ENCODE peak calls at places on chromosomes 7 and 10, in four cellular contexts. V, H, Q and J are unnamed samples.

GRCh38 chr10:100024741-100025140 is 15.0 kb upstream of the DNMBP start:
- DNase-seq in H (no peak), Q (no peak), V (no peak), J (no peak)

GRCh38 chr10:127148933-127149220 is 47.5 kb downstream of the INSYN2A start:
- DNase-seq in H (no peak), Q (no peak), V (peak), J (no peak)

GRCh38 chr7:132248841-132249590 is 327.3 kb downstream of the PLXNA4 start:
- DNase-seq in Q (no peak), H (no peak), V (no peak), J (no peak)

GRCh38 chr10:16520900-16521299 is 779 bp downstream of the C1QL3 start:
- DNase-seq in V (peak), H (no peak), Q (peak), J (no peak)

GRCh38 chr10:119350529-119351001 is 143.2 kb downstream of the GRK5 start:
- DNase-seq in V (peak), H (no peak), Q (no peak), J (no peak)

GRCh38 chr10:99357691-99358090 is 28.5 kb downstream of the CNNM1 start:
- DNase-seq in V (no peak), H (no peak), Q (no peak), J (no peak)

GRCh38 chr7:77197135-77197534 is 2.5 kb downstream of the FGL2 start:
- DNase-seq in H (no peak), V (no peak), Q (no peak), J (no peak)

GRCh38 chr7:154610903-154611302 is 392.0 kb downstream of the PAXIP1 start:
- DNase-seq in Q (no peak), V (no peak), H (no peak), J (no peak)

GRCh38 chr7:105698531-105698930 is 117.2 kb upstream of the EFCAB10 start:
- DNase-seq in V (no peak), Q (no peak), H (no peak), J (no peak)

GRCh38 chr10:21048086-21048485 is 151.0 kb upstream of the NEBL start:
- DNase-seq in Q (no peak), H (no peak), V (no peak), J (no peak)

GRCh38 chr10:129969528-129970264 is 5.6 kb upstream of the EBF3 start:
- DNase-seq in Q (peak), V (no peak), H (no peak), J (no peak)

GRCh38 chr10:70052462-70053211 is at the start of gene MACROH2A2:
- DNase-seq in H (peak), V (peak), Q (peak), J (peak)

GRCh38 chr10:60414877-60415585 is 25.4 kb upstream of the ANK3 start:
- DNase-seq in V (peak), Q (no peak), H (no peak), J (no peak)

GRCh38 chr10:101468159-101468558 is 114.2 kb downstream of the BTRC start:
- DNase-seq in V (no peak), H (no peak), Q (no peak), J (no peak)

GRCh38 chr7:150949564-150949963 is 28.6 kb downstream of the KCNH2 start:
- DNase-seq in Q (no peak), H (no peak), V (no peak), J (no peak)

GRCh38 chr7:91140982-91141381 is 123.3 kb upstream of the FZD1 start:
- DNase-seq in H (no peak), Q (no peak), V (no peak), J (no peak)

GRCh38 chr7:159031750-159032149 is 112.9 kb downstream of the VIPR2 start:
- DNase-seq in H (no peak), V (no peak), Q (no peak), J (peak)

GRCh38 chr7:66296001-66296521 is 90.9 kb downstream of the TPST1 start:
- DNase-seq in H (no peak), Q (no peak), V (peak), J (no peak)

GRCh38 chr10:74213571-74214162 is 62.6 kb downstream of the ADK start:
- DNase-seq in V (peak), H (no peak), Q (peak), J (no peak)

GRCh38 chr7:124033093-124033806 is 383 bp upstream of the TMEM229A start:
- DNase-seq in V (no peak), H (no peak), Q (peak), J (no peak)

GRCh38 chr10:23693895-23694294 is 255.0 kb downstream of the OTUD1 start:
- DNase-seq in V (no peak), Q (peak), H (no peak), J (no peak)

GRCh38 chr7:26937956-26938623 is 73.7 kb upstream of the SKAP2 start:
- DNase-seq in H (no peak), Q (no peak), V (no peak), J (no peak)

GRCh38 chr10:68897336-68897741 is 3.8 kb upstream of the DDX50 start:
- DNase-seq in V (peak), H (no peak), Q (peak), J (no peak)

GRCh38 chr10:117078168-117078837 is 59.8 kb downstream of the VAX1 start:
- DNase-seq in H (no peak), Q (no peak), V (no peak), J (no peak)

GRCh38 chr10:110524179-110524863 is 26.6 kb downstream of the DUSP5 start:
- DNase-seq in V (no peak), Q (no peak), H (no peak), J (no peak)

GRCh38 chr7:149811221-149811620 is 27.0 kb upstream of the ZNF862 start:
- DNase-seq in V (peak), H (no peak), Q (no peak), J (no peak)
- TF ChIP-seq CTCF in V (peak), H (no peak), Q (no peak), J (peak)

GRCh38 chr10:48745662-48746245 is 61.1 kb downstream of the WDFY4 start:
- DNase-seq in H (no peak), Q (peak), V (no peak), J (peak)
- TF ChIP-seq CTCF in H (no peak), Q (peak), V (no peak), J (no peak)

DNA sequence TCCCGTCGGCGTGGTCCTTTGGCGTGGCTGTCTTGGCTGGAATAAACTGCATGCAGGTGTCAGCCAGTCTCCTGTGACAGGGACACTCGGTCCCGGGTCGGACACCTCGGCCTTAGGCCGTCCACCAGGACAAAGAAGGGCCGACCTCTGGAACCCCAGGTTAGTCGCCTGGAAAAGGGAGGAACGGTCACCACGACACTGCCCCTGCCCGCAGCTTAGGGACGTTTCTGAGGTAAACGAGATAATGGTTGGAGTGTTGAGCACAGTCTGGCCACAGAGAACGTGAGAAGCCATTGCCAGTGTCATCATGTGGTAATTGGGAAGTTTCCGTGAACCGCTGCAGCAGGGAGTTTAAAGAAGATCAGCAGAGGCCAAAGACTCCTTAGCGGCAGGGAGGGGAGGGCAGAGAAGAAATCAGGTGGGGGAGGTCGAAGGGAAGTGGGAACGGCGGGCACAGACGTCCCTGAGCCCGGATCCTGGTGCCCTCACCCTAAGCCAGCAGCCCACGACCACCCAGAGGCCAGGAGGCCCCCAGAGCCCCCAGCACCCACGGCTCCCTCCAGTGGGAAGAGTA is 73.5 kb upstream of the FAM20C start:
- DNase-seq in Q (no peak), V (no peak), H (no peak), J (no peak)
- TF ChIP-seq CTCF in Q (no peak), V (no peak), H (no peak), J (no peak)

DNA sequence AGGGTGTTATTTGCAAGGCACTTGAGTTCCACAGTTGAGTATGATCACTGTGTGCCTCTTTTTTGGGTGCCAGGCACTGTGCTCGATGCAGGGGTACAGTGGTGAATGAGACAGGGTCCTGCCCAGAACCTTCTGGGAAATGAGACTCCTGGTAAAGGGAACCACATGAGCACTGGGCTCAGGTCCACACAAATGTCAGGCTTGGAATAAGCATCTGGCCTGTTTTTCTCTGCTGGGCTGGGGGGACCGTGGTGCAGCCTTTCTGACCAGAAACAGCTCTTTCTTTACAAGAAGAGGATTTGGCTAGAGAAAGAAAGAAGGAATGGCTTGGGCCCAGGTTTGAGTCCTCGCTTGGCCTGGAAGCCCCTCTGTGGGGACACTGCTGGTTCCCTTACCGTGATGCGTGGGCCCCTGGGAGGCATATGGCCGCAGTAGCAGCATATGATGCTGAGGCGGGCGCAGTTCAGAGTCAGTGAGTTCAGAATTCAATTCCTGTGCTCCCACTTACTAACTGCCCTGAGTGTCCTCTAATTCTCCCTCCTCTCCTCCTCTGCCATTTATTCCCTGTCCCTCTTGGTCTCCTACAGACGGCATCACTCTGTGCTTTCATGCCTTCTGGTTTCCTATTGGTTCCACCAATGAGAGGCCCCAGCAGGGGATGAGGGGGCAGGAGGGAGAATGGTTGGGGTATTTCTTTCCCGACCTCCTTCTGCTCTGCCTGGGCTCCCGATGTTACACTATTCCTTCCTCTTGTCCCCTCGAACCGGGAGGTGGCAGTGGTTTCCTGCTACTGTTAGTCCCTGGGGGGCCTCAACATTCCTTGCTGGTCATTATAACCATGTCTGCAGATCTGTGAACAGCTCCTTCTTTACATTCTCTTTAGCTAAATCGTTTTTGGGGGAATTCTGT is 9.6 kb upstream of the KCP start:
- DNase-seq in Q (no peak), V (no peak), H (no peak), J (no peak)
- TF ChIP-seq CTCF in Q (no peak), V (no peak), H (no peak), J (peak)

DNA sequence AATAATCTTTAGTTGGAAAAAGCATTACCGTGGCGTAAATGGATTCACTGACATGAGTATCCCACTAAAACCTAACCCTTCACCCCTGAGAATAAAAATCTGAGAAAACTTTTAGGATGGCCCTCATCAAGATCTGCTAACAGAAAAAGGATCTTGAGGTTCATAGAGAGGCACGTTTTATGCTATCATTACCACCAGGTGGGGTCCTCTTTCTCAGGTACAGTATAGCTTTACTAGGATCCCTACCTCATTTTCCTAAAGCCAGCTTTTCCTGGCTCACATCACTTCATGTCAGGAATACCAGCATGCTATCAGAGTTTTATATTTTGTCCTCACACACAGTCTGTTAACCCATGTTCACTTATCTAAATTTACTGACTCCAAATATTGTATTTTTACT is 173.7 kb downstream of the POM121L12 start:
- DNase-seq in H (no peak), Q (no peak), V (no peak), J (no peak)
- TF ChIP-seq CTCF in H (no peak), Q (no peak), V (no peak), J (no peak)

DNA sequence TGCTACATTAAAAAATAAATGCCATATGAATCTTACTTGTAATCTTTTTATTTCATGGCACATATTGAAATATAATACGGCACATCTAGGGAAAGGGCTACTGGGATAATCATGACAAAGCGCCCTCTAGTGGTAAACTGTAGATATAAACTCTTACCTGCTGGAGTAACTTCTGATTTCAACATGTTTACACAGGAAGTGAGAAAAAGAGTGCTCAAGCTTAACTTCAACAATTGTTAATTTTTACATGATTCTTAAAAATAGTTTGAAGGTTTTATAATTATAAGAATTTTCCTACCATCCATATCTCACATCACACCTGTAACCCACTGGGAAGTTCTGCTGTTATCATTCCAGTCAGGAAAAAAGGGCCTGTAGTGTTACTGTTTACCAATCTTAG is 2.0 kb upstream of the HEPACAM2 start:
- DNase-seq in V (peak), H (no peak), Q (no peak), J (no peak)
- TF ChIP-seq CTCF in V (peak), H (peak), Q (peak), J (peak)

GRCh38 chr10:71259282-71259681 is 46.9 kb downstream of the UNC5B start:
- DNase-seq in V (no peak), Q (no peak), H (no peak), J (no peak)

GRCh38 chr10:71258446-71259145 is 46.2 kb downstream of the UNC5B start:
- DNase-seq in V (no peak), Q (no peak), H (no peak), J (no peak)

GRCh38 chr10:71258046-71258445 is 45.7 kb downstream of the UNC5B start:
- DNase-seq in H (no peak), V (no peak), Q (no peak), J (no peak)

GRCh38 chr10:71260622-71261325 is 48.4 kb downstream of the UNC5B start:
- DNase-seq in H (no peak), Q (peak), V (peak), J (no peak)

DNA sequence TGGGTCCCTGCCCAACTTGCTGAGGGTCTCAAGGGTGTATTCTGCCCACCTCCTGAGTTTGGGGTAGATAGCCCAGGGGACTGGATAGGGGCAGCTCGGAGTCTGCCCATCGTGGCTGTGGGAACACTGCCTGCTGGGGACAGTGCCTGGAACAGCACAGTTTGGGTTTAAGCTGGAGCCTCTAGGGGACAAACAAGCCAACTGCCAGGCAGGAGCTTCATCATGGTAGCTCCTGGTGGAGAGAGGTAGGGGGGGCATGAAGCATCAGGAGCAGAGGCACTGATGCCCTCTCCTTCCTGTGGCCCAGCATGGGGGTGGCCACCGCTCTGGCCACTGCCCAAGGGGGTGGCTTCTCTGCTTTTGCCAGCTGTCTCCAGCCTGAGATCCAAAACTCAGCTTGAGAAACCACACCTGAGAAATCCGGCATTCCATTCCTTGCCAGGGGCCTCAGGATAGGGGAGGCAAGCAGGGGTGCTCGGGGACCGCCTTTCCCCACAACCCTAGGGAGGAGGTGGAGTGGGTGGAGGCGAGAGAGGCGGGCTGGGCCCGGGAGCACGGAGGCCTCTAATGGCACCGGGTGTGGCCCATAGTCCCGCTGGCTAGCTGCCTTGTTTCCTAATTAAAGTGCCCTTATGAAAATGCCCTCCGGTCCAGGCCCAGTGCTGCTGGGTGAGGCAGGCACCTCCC is 47.6 kb downstream of the UNC5B start:
- DNase-seq in H (no peak), Q (no peak), V (peak), J (no peak)
- TF ChIP-seq CTCF in H (no peak), Q (no peak), V (no peak), J (no peak)

DNA sequence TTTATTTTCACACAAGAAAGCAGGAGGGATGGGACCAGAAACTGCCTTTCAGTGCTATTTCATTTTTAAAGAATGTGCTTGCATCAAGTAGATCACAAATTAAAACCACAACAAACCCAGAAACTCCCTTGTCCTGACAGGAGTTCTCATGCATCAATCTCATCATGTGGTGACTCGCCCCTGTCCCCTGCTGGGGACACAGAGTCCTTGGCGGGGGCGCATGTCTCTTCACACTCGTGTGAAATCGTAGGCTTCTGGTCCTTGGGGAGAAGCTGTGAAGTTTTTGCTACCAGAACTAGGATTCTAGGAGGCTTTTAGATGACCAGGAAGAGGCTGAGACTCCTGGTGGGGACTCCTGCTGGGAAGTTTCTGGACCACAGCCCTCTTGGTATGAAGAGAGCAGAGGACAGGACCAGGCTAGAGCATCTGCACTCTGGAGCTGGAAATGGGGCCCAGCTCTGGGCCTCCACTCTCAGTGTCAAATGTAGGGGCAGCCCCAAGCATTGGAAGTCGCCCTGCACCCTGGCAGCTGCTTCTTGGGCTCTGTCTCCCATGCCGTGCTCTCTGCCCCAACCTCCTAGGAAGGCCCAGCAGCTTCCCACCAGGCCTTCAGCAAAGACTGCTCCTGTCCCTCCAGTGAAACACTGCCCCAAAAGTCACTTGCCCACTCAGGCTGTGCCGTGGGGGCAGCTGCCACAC is 9.8 kb upstream of the OPN4 start:
- DNase-seq in Q (no peak), H (no peak), V (peak), J (no peak)
- TF ChIP-seq CTCF in Q (no peak), H (no peak), V (peak), J (peak)